ENCODE peak calls at places on chromosomes 3 and 15, in six cellular contexts. A, N, M, W, Y and E are unnamed samples.

GRCh38 chr15:33468740-33469139 is 158.0 kb downstream of the RYR3 start:
- DNase-seq in A (peak; percentile 59), N (no peak), M (no peak), W (no peak), Y (no peak), E (no peak)

GRCh38 chr3:88000853-88001252 is 58.0 kb downstream of the CGGBP1 start:
- DNase-seq in A (peak; percentile 74), N (peak; percentile 11), M (peak; percentile 12), W (no peak), Y (no peak), E (no peak)

GRCh38 chr15:85563328-85563727 is 182.9 kb downstream of the AKAP13 start:
- DNase-seq in A (peak; percentile 44), N (no peak), M (no peak), W (no peak), Y (no peak), E (peak; percentile 64)

GRCh38 chr3:52374173-52374572 is 58.1 kb downstream of the DNAH1 start:
- DNase-seq in A (no peak), N (no peak), M (no peak), W (no peak), Y (no peak), E (no peak)

GRCh38 chr3:38133557-38134405 is 3.1 kb downstream of the ACAA1 start:
- DNase-seq in A (no peak), N (peak; percentile 46), M (no peak), W (no peak), Y (no peak), E (no peak)

GRCh38 chr3:23889950-23890349 is 26.8 kb downstream of the NKIRAS1 start:
- DNase-seq in A (no peak), N (no peak), M (no peak), W (no peak), Y (no peak), E (no peak)

GRCh38 chr3:114218578-114219185 is 18.7 kb downstream of the ZNF80 start:
- DNase-seq in A (no peak), N (no peak), M (no peak), W (no peak), Y (no peak), E (no peak)

GRCh38 chr3:120642368-120642948 is 39.6 kb downstream of the HGD start:
- DNase-seq in A (no peak), N (no peak), M (no peak), W (no peak), Y (peak; percentile 55), E (no peak)

GRCh38 chr15:77528968-77529319 is 103.8 kb downstream of the LINGO1 start:
- DNase-seq in A (no peak), N (no peak), M (peak; percentile 81), W (no peak), Y (no peak), E (no peak)

GRCh38 chr3:81839504-81840094 is 78.2 kb upstream of the GBE1 start:
- DNase-seq in A (no peak), N (no peak), M (no peak), W (no peak), Y (no peak), E (no peak)

GRCh38 chr3:124520970-124521369 is 209.3 kb upstream of the UMPS start:
- DNase-seq in A (no peak), N (no peak), M (no peak), W (no peak), Y (no peak), E (no peak)

GRCh38 chr3:12993623-12994356 is 79.4 kb downstream of the IQSEC1 start:
- DNase-seq in A (peak; percentile 60), N (peak; percentile 34), M (peak; percentile 83), W (no peak), Y (no peak), E (peak; percentile 92)

GRCh38 chr15:100190675-100191074 is 151.1 kb downstream of the ADAMTS17 start:
- DNase-seq in A (no peak), N (no peak), M (no peak), W (no peak), Y (no peak), E (no peak)

GRCh38 chr15:30923429-30923828 is 19.7 kb downstream of the FAN1 start:
- DNase-seq in A (no peak), N (no peak), M (no peak), W (no peak), Y (no peak), E (peak; percentile 52)

GRCh38 chr3:107600784-107601183 is 78.0 kb downstream of the BBX start:
- DNase-seq in A (no peak), N (no peak), M (no peak), W (no peak), Y (no peak), E (no peak)

GRCh38 chr3:148083501-148084267 is 614.0 kb upstream of the AGTR1 start:
- DNase-seq in A (no peak), N (no peak), M (no peak), W (no peak), Y (no peak), E (no peak)

GRCh38 chr3:125519678-125520562 is at the start of gene SNX4:
- DNase-seq in A (peak; percentile 94), N (peak; percentile 94), M (peak; percentile 93), W (peak; percentile 98), Y (peak; percentile 84), E (peak; percentile 98)

GRCh38 chr3:7684193-7684592 is 817.4 kb upstream of the LMCD1 start:
- DNase-seq in A (no peak), N (no peak), M (no peak), W (no peak), Y (no peak), E (no peak)

GRCh38 chr15:91186892-91187644 is 87.0 kb downstream of the SV2B start:
- DNase-seq in A (peak; percentile 67), N (no peak), M (no peak), W (no peak), Y (no peak), E (no peak)

GRCh38 chr3:183210862-183211341 is 42.2 kb upstream of the B3GNT5 start:
- DNase-seq in A (no peak), N (no peak), M (no peak), W (no peak), Y (peak; percentile 72), E (peak; percentile 16)

GRCh38 chr15:64651573-64652260 is 123.7 kb downstream of the RBPMS2 start:
- DNase-seq in A (peak; percentile 74), N (no peak), M (no peak), W (no peak), Y (no peak), E (no peak)

GRCh38 chr15:70902105-70902504 is 9.5 kb downstream of the LRRC49 start:
- DNase-seq in A (no peak), N (peak; percentile 30), M (no peak), W (no peak), Y (no peak), E (no peak)

GRCh38 chr3:71384393-71384792 is 199.1 kb downstream of the FOXP1 start:
- DNase-seq in A (no peak), N (no peak), M (no peak), W (peak; percentile 10), Y (no peak), E (no peak)

GRCh38 chr15:57694264-57694663 is 12.2 kb upstream of the POLR2M start:
- DNase-seq in A (no peak), N (no peak), M (no peak), W (no peak), Y (no peak), E (no peak)

GRCh38 chr3:57691411-57692133 is 1.3 kb downstream of the DENND6A start:
- DNase-seq in A (peak; percentile 7), N (no peak), M (no peak), W (no peak), Y (no peak), E (no peak)

GRCh38 chr3:25428950-25429349 is 887 bp downstream of the RARB start:
- DNase-seq in A (no peak), N (no peak), M (no peak), W (no peak), Y (no peak), E (no peak)

GRCh38 chr3:58711871-58712270 is 45.3 kb upstream of the FAM3D start:
- DNase-seq in A (no peak), N (no peak), M (peak; percentile 40), W (no peak), Y (no peak), E (no peak)

DNA sequence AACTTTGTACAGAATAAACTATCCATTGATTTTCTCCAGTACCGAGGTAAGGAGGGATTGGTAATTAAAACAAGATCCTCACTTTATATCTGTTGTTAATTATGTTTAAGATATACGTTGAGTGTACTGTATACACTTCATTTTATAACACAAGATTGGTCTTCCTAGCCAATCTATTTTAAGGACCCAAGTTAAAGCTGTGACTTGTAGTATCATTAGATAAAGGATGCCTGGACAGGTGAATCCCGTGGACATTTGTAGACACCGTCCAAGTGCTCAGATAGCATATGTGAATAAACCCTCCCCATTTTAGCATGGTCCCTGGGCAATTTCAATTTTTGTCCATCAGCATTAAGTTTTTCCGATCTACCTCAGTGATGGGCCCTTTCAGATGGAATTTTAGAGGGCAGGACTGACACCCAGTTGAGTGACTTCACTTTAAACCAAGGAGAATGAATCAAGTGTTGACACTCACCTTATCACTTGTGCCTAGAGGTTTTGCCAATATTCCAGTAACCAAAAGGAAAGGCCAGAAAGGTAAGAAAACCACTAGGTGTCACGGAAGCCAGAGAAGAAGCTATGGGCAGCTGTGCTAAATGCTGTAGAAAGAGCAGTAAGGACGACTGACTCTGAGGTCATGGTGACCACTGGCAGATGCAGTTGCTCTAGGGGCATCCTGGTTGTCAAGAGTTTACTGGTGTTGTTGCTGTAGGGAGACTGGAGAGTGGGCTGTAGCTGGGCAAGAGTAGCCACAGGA is 9.2 kb downstream of the AHSG start:
- DNase-seq in A (no peak), N (no peak), M (no peak), W (no peak), Y (no peak), E (no peak)
- TF ChIP-seq POLR2AphosphoS5 in A (no peak), N (no peak), M (no peak), W (no peak), Y (no peak), E (no peak)

GRCh38 chr3:94036909-94037507 is 8.6 kb upstream of the STX19 start:
- DNase-seq in A (peak; percentile 73), N (no peak), M (peak; percentile 46), W (no peak), Y (peak; percentile 5), E (no peak)
- TF ChIP-seq CTCF in A (peak; percentile 48), N (peak; percentile 56), M (peak; percentile 63), W (peak; percentile 53), Y (peak; percentile 16), E (peak; percentile 43)

DNA sequence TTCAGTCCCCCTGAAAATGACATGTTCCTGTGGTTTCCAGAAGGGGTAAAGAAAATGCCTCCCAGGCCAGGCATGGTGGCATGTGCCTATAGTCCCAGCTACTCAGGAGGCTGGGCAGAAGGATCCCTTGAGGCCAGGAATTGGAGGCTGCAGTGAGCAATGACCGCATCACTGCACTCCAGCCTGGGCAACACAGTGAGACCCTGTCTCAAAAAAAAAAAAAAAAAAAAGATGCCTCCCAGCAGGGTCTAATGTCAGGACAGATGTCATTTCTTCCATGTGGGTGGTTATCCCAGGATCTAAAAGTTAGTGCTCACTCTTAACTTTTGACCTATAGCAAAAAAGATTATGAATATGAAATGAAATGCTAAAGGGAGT is 13.4 kb downstream of the LCMT2 start:
- DNase-seq in A (no peak), N (no peak), M (no peak), W (no peak), Y (no peak), E (no peak)
- H3K27ac ChIP-seq in A (no peak overlapping the region), N (no peak overlapping the region), M (no peak overlapping the region), W (peak overlapping the region; percentile 53), Y (no peak overlapping the region), E (no peak overlapping the region)

DNA sequence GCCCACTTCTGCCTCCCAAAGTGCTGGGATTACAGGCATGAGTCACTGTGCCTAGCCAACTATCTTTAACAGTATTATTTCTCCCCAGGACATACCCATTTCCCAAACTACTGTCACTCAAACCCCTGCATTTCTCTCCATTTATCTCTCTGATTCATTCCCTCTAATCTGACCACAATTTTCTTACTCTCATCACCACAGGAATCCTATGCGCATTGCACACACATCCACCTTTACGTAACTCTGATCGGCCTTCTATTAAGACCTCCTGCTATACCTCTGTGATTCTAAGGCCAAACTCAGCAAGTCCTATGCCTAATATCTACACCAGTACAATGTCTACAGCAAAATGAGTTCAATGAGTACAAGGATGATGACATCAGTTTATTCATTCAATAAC is 235.0 kb downstream of the ULK4 start:
- DNase-seq in A (no peak), N (no peak), M (no peak), W (no peak), Y (no peak), E (no peak)
- TF ChIP-seq POLR2AphosphoS5 in A (no peak), N (no peak), M (no peak), W (no peak), Y (no peak), E (no peak)